ENCODE peak calls at places on chromosomes 4 and X, in nine cellular contexts. Q, L, F, Y, W, B, J, U and I are unnamed samples.

GRCh38 chr4:120466429-120466828 is 399.8 kb upstream of the MAD2L1 start:
- DNase-seq in J (no peak), L (no peak), Q (no peak), U (no peak), B (no peak), F (no peak), W (no peak), Y (no peak), I (no peak)

GRCh38 chr4:76758290-76758882 is 139.6 kb downstream of the SOWAHB start:
- DNase-seq in U (no peak), B (no peak), J (no peak), L (no peak), W (no peak), Q (peak; percentile 51), F (no peak), Y (no peak), I (no peak)

GRCh38 chr4:1595789-1596325 is 88.3 kb downstream of the FAM53A start:
- DNase-seq in Q (no peak), U (no peak), F (peak; percentile 1), B (no peak), Y (no peak), J (no peak), W (no peak), L (no peak), I (no peak)

GRCh38 chrX:149630681-149631292 is 805 bp downstream of the TMEM185A start:
- DNase-seq in J (no peak), L (no peak), B (no peak), W (peak; percentile 4), U (no peak), Y (no peak), F (no peak), Q (no peak), I (no peak)

GRCh38 chr4:27000820-27001219 is 140.2 kb downstream of the STIM2 start:
- DNase-seq in J (peak; percentile 25), W (no peak), F (no peak), Q (no peak), B (no peak), U (no peak), Y (no peak), L (no peak), I (no peak)

GRCh38 chrX:97756879-97757278 is 873.2 kb downstream of the RPA4 start:
- DNase-seq in Q (no peak), B (no peak), L (no peak), J (no peak), Y (no peak), W (no peak), U (no peak), F (no peak), I (no peak)

GRCh38 chrX:15989716-15990115 is 133.6 kb upstream of the GRPR start:
- DNase-seq in U (no peak), J (no peak), Y (no peak), B (no peak), W (no peak), Q (no peak), L (no peak), F (no peak), I (no peak)

GRCh38 chr4:174120446-174121142 is 162.9 kb downstream of the FBXO8 start:
- DNase-seq in Y (no peak), L (no peak), B (no peak), W (peak; percentile 27), F (peak; percentile 66), U (no peak), Q (peak; percentile 28), J (peak; percentile 81), I (no peak)

GRCh38 chrX:124212622-124213021 is 119.8 kb upstream of the TEX13D start:
- DNase-seq in L (no peak), J (no peak), Y (no peak), W (no peak), B (no peak), U (no peak), Q (no peak), F (no peak), I (no peak)

GRCh38 chr4:153449338-153449737 is 16.8 kb upstream of the TMEM131L start:
- DNase-seq in F (no peak), J (no peak), B (no peak), W (no peak), Q (no peak), U (no peak), Y (no peak), L (no peak), I (no peak)

GRCh38 chr4:139528377-139529005 is 27.5 kb downstream of the SETD7 start:
- DNase-seq in W (peak; percentile 87), F (peak; percentile 65), Y (no peak), J (peak; percentile 39), Q (peak; percentile 21), B (no peak), L (no peak), U (no peak), I (no peak)

GRCh38 chr4:126727461-126727860 is 905.3 kb upstream of the INTU start:
- DNase-seq in L (no peak), Q (no peak), Y (no peak), U (no peak), J (no peak), W (no peak), F (no peak), B (no peak), I (no peak)

GRCh38 chrX:154802838-154803410 is 2.4 kb downstream of the MPP1 start:
- DNase-seq in W (no peak), Y (no peak), U (no peak), J (no peak), L (no peak), F (no peak), Q (no peak), B (no peak), I (no peak)

GRCh38 chr4:38531126-38531737 is 132.8 kb upstream of the KLF3 start:
- DNase-seq in L (no peak), J (no peak), Q (peak; percentile 46), F (no peak), U (no peak), Y (no peak), W (peak; percentile 4), B (no peak), I (no peak)

GRCh38 chr4:101850698-101851097 is 60.2 kb downstream of the BANK1 start:
- DNase-seq in B (no peak), U (no peak), W (no peak), F (no peak), L (no peak), Y (no peak), Q (no peak), J (no peak), I (no peak)

GRCh38 chrX:107714196-107714811 is 61.3 kb downstream of the TSC22D3 start:
- DNase-seq in U (peak; percentile 10), B (peak; percentile 8), L (peak; percentile 24), J (no peak), W (no peak), Q (no peak), F (no peak), Y (no peak), I (no peak)

GRCh38 chrX:97267916-97268680 is 384.4 kb downstream of the RPA4 start:
- DNase-seq in U (no peak), B (no peak), F (no peak), Y (no peak), W (no peak), Q (no peak), J (no peak), L (no peak), I (no peak)

GRCh38 chr4:19583827-19584569 is 667.7 kb upstream of the SLIT2 start:
- DNase-seq in U (no peak), F (no peak), Q (no peak), Y (no peak), W (no peak), L (no peak), J (no peak), B (no peak), I (no peak)

GRCh38 chr4:189912170-189912569 is 28.5 kb upstream of the FRG1 start:
- DNase-seq in W (no peak), B (no peak), Y (no peak), Q (no peak), J (no peak), U (no peak), F (no peak), L (no peak), I (no peak)

GRCh38 chr4:118823471-118823870 is 12.5 kb downstream of the SEC24D start:
- DNase-seq in L (no peak), Y (no peak), Q (no peak), W (no peak), F (no peak), B (no peak), U (no peak), J (no peak), I (no peak)

GRCh38 chr4:169485791-169486742 is 126.3 kb downstream of the NEK1 start:
- DNase-seq in F (no peak), L (no peak), U (no peak), J (peak; percentile 43), B (no peak), Y (no peak), W (no peak), Q (peak; percentile 51), I (no peak)

GRCh38 chrX:23493941-23494374 is 159.3 kb downstream of the PTCHD1 start:
- DNase-seq in J (no peak), F (no peak), W (no peak), U (no peak), L (no peak), Q (no peak), B (no peak), Y (no peak), I (no peak)

GRCh38 chr4:158065176-158065575 is 107.6 kb downstream of the GASK1B start:
- DNase-seq in F (no peak), Q (no peak), B (no peak), Y (no peak), U (no peak), L (no peak), J (no peak), W (no peak), I (no peak)

GRCh38 chrX:15946783-15947550 is 92.4 kb upstream of the AP1S2 start:
- DNase-seq in Q (no peak), W (peak; percentile 44), J (no peak), U (no peak), L (no peak), F (no peak), B (no peak), Y (no peak), I (no peak)

GRCh38 chr4:88841635-88842034 is 144.0 kb upstream of the NAP1L5 start:
- DNase-seq in U (no peak), W (no peak), L (no peak), Y (no peak), J (no peak), Q (no peak), F (no peak), B (no peak), I (no peak)

GRCh38 chr4:15158410-15159091 is 156.3 kb downstream of the CPEB2 start:
- DNase-seq in J (peak; percentile 94), L (no peak), Y (no peak), B (no peak), U (no peak), Q (no peak), W (no peak), F (no peak), I (no peak)

GRCh38 chrX:72254835-72255234 is 16.0 kb upstream of the ERCC6L start:
- DNase-seq in Y (no peak), L (no peak), F (no peak), Q (no peak), W (no peak), U (no peak), J (no peak), B (no peak), I (no peak)

GRCh38 chrX:150198776-150199175 is 164.3 kb upstream of the MAMLD1 start:
- DNase-seq in Y (no peak), Q (no peak), L (no peak), F (no peak), J (no peak), W (no peak), B (no peak), U (no peak), I (no peak)

GRCh38 chr4:169220854-169221311 is 49.9 kb downstream of the SH3RF1 start:
- DNase-seq in B (no peak), W (peak; percentile 29), Y (no peak), U (no peak), Q (no peak), F (no peak), J (no peak), L (no peak), I (no peak)

GRCh38 chr4:24179201-24179840 is 289.5 kb upstream of the PPARGC1A start:
- DNase-seq in B (no peak), L (no peak), F (no peak), W (no peak), Q (no peak), J (no peak), U (no peak), Y (no peak), I (no peak)